ENCODE peak calls at places on chromosomes 4 and X, in five cellular contexts. U is activated T-helper 1 cell treated with anti-CD3 and anti-CD28 coated beads, Interleukin-12 subunit alpha, Interleukin-12 subunit beta, Interleukin-2, Interleukin-4 antibody, amounts not matched to agents 30 ng/mL and 10 ng/mL and 1 ng/mL, durations not matched to agents 14 hours and 24 hours and 36 hours; N is neural crest cell; E is HuH-7.5; G is KG1. M is an unnamed sample.

GRCh38 chrX:39948564-39948963 is 149.2 kb downstream of the BCOR start:
- DNase-seq in G (no peak), N (no peak), U (no peak), E (no peak), M (peak)

GRCh38 chr4:106369456-106370060 is 980 bp upstream of the GIMD1 start:
- DNase-seq in U (no peak), N (peak), G (peak), E (peak), M (peak)

GRCh38 chrX:86806786-86807185 is 658.5 kb downstream of the DACH2 start:
- DNase-seq in G (peak), E (no peak), U (no peak), N (peak), M (peak)

GRCh38 chr4:109052699-109053656 is 249.5 kb downstream of the COL25A1 start:
- DNase-seq in G (no peak), N (no peak), U (no peak), E (no peak), M (no peak)

GRCh38 chr4:104491826-104492771 is 2.6 kb downstream of the CXXC4 start:
- DNase-seq in G (no peak), E (peak), U (no peak), N (peak), M (no peak)

GRCh38 chr4:1414831-1415680 is 8.8 kb upstream of the NKX1-1 start:
- DNase-seq in G (no peak), U (no peak), N (no peak), E (peak), M (no peak)

GRCh38 chr4:157114671-157115070 is 38.7 kb downstream of the GLRB start:
- DNase-seq in E (no peak), N (no peak), G (no peak), U (no peak), M (no peak)

GRCh38 chrX:110432831-110433230 is 74.2 kb downstream of the RTL9 start:
- DNase-seq in G (no peak), N (no peak), E (no peak), U (no peak), M (no peak)

GRCh38 chrX:37763400-37763799 is 16.5 kb upstream of the CYBB start:
- DNase-seq in G (no peak), U (no peak), N (no peak), E (no peak), M (no peak)

GRCh38 chr4:90857081-90857820 is 730.1 kb downstream of the CCSER1 start:
- DNase-seq in G (no peak), U (no peak), E (no peak), N (no peak), M (no peak)

GRCh38 chrX:3136161-3136961 is 95.1 kb downstream of the ARSF start:
- DNase-seq in U (no peak), N (no peak), E (no peak), G (no peak), M (no peak)

GRCh38 chr4:54152846-54153600 is 53.1 kb downstream of the GSX2 start:
- DNase-seq in N (no peak), U (no peak), E (no peak), G (no peak), M (no peak)

GRCh38 chrX:41382699-41383645 is 49.0 kb downstream of the DDX3X start:
- DNase-seq in N (no peak), G (no peak), E (no peak), U (peak), M (no peak)

GRCh38 chrX:68998716-68999115 is 166.5 kb downstream of the PJA1 start:
- DNase-seq in E (no peak), U (no peak), N (no peak), G (no peak), M (no peak)

GRCh38 chrX:26295425-26295824 is 79.5 kb downstream of the MAGEB5 start:
- DNase-seq in E (no peak), N (no peak), U (no peak), G (no peak), M (no peak)

GRCh38 chr4:121988950-121989349 is 37.1 kb upstream of the TRPC3 start:
- DNase-seq in U (no peak), N (no peak), E (no peak), G (no peak), M (no peak)

GRCh38 chrX:108072746-108073145 is 18.6 kb downstream of the PSMD10 start:
- DNase-seq in E (no peak), N (no peak), U (no peak), G (no peak), M (no peak)

GRCh38 chr4:146641762-146642161 is 3.1 kb downstream of the POU4F2 start:
- DNase-seq in G (no peak), E (no peak), N (no peak), U (no peak), M (no peak)

GRCh38 chr4:64784125-64784524 is 374.9 kb upstream of the TECRL start:
- DNase-seq in G (no peak), N (no peak), U (no peak), E (no peak), M (no peak)

GRCh38 chrX:2828404-2829065 is at the start of gene GYG2:
- DNase-seq in E (peak), U (no peak), G (no peak), N (peak), M (peak)

GRCh38 chr4:180542445-180543100 is 1700.6 kb upstream of the TENM3 start:
- DNase-seq in U (no peak), N (no peak), G (no peak), E (no peak), M (no peak)

GRCh38 chr4:38313175-38313574 is 350.8 kb upstream of the KLF3 start:
- DNase-seq in E (no peak), G (no peak), U (no peak), N (no peak), M (no peak)

GRCh38 chr4:52751349-52751911 is at the start of gene ERVMER34-1:
- DNase-seq in E (peak), N (peak), U (no peak), G (no peak), M (peak)

GRCh38 chr4:95549246-95550138 is 719 bp upstream of the UNC5C start:
- DNase-seq in U (peak), N (peak), E (no peak), G (no peak), M (peak)

GRCh38 chr4:73836373-73837269 is at the start of gene CXCL6:
- DNase-seq in U (no peak), G (no peak), E (no peak), N (peak), M (peak)

GRCh38 chrX:40281341-40282005 is 183.7 kb upstream of the BCOR start:
- DNase-seq in U (no peak), N (no peak), E (no peak), G (peak), M (no peak)

GRCh38 chrX:42530027-42530426 is 247.9 kb downstream of the PPP1R2C start:
- DNase-seq in N (no peak), U (no peak), G (no peak), E (no peak), M (no peak)

GRCh38 chr4:47531241-47531953 is 46.3 kb downstream of the ATP10D start:
- DNase-seq in G (peak), N (no peak), U (peak), E (no peak), M (no peak)

GRCh38 chr4:17717301-17717700 is 64.1 kb downstream of the FAM184B start:
- DNase-seq in G (no peak), U (no peak), N (no peak), E (no peak), M (no peak)

GRCh38 chr4:123528501-123529277 is 132.1 kb downstream of the SPRY1 start:
- DNase-seq in N (no peak), E (no peak), U (no peak), G (no peak), M (no peak)

GRCh38 chr4:56313132-56313531 is 74.2 kb downstream of the AASDH start:
- DNase-seq in E (no peak), U (no peak), G (no peak), N (no peak), M (no peak)

GRCh38 chr4:140653718-140654515 is 85.2 kb upstream of the UCP1 start:
- DNase-seq in G (no peak), N (no peak), U (no peak), E (no peak), M (no peak)

GRCh38 chr4:77240469-77241066 is 83.6 kb downstream of the CCNG2 start:
- DNase-seq in E (peak), G (peak), N (peak), U (peak), M (peak)

GRCh38 chrX:9729161-9729885 is 36.3 kb downstream of the GPR143 start:
- DNase-seq in E (no peak), N (no peak), U (no peak), G (no peak), M (no peak)

GRCh38 chrX:72358313-72358712 is 52.6 kb upstream of the CITED1 start:
- DNase-seq in N (no peak), E (no peak), G (no peak), U (no peak), M (no peak)

GRCh38 chr4:174154455-174154854 is 129.0 kb downstream of the FBXO8 start:
- DNase-seq in U (no peak), E (no peak), N (no peak), G (no peak), M (no peak)

GRCh38 chr4:118825799-118826198 is 10.1 kb downstream of the SEC24D start:
- DNase-seq in U (no peak), E (no peak), N (no peak), G (no peak), M (no peak)

GRCh38 chr4:76696109-76696508 is 201.8 kb downstream of the SOWAHB start:
- DNase-seq in U (no peak), E (no peak), G (no peak), N (peak), M (peak)

M was measured in endothelial cell.